ENCODE peak calls at places on chromosome 1, in seven cellular contexts. H is AG04450; C is fibroblast of mammary gland; K is foreskin keratinocyte; P is activated CD4-positive, alpha-beta T cell treated with anti-CD3 and anti-CD28 coated beads, Interleukin-2, amount 50 U/mL, for 4 hours; R is mesothelial cell of epicardium; Y is HCT116. F is an unnamed sample.

GRCh38 chr1:243883551-243883950 is 33.5 kb upstream of the AKT3 start:
- DNase-seq in P (no peak), H (peak; percentile 26), C (peak; percentile 84), R (no peak), K (peak; percentile 66), Y (no peak), F (no peak)

GRCh38 chr1:7224081-7224534 is 438.9 kb downstream of the CAMTA1 start:
- DNase-seq in P (no peak), C (no peak), Y (no peak), H (no peak), R (no peak), K (no peak), F (no peak)

GRCh38 chr1:223771814-223772770 is 59.8 kb downstream of the CAPN2 start:
- DNase-seq in Y (peak; percentile 80), C (peak; percentile 85), H (peak; percentile 63), K (peak; percentile 87), R (no peak), P (no peak), F (peak; percentile 87)

GRCh38 chr1:166814611-166815010 is 24.7 kb upstream of the POGK start:
- DNase-seq in Y (no peak), H (no peak), K (peak; percentile 58), P (no peak), C (no peak), R (no peak), F (no peak)

GRCh38 chr1:109499661-109500536 is 6.0 kb downstream of the CYB561D1 start:
- DNase-seq in Y (no peak), R (no peak), C (peak; percentile 61), H (no peak), K (peak; percentile 69), P (peak; percentile 54), F (no peak)

GRCh38 chr1:178134061-178134460 is 40.2 kb downstream of the RASAL2 start:
- DNase-seq in K (peak; percentile 61), H (peak; percentile 13), R (no peak), C (peak; percentile 97), Y (no peak), P (no peak), F (no peak)

GRCh38 chr1:177384461-177384860 is 213.7 kb downstream of the BRINP2 start:
- DNase-seq in K (peak; percentile 71), H (no peak), R (no peak), Y (no peak), P (no peak), C (peak; percentile 73), F (no peak)

GRCh38 chr1:157992813-157993178 is 649 bp upstream of the KIRREL1 start:
- DNase-seq in C (peak; percentile 46), H (no peak), Y (no peak), K (no peak), R (no peak), P (no peak), F (no peak)

GRCh38 chr1:107689157-107689556 is 275.8 kb downstream of the VAV3 start:
- DNase-seq in Y (no peak), H (no peak), C (no peak), K (peak; percentile 68), P (no peak), R (no peak), F (no peak)

GRCh38 chr1:197972406-197972805 is 55.2 kb downstream of the LHX9 start:
- DNase-seq in H (no peak), C (no peak), K (no peak), Y (no peak), R (no peak), P (no peak), F (no peak)